ENCODE peak calls at places on chromosomes 13 and 19, in seven cellular contexts. H is A549, G is neural progenitor cell, W is fibroblast of mammary gland, X is heart right ventricle, T is AG09309, R is body of pancreas. O is an unnamed sample.

GRCh38 chr19:35908977-35909683 is 1.0 kb upstream of the TYROBP start:
- DNase-seq in H (no peak), G (no peak), W (no peak), X (peak), T (no peak), R (no peak), O (no peak)

GRCh38 chr19:50173144-50173543 is 10.1 kb upstream of the IZUMO2 start:
- DNase-seq in H (no peak), G (no peak), W (no peak), X (no peak), T (no peak), R (no peak), O (no peak)

GRCh38 chr19:46717034-46717715 is at the start of gene PRKD2:
- DNase-seq in H (peak), G (peak), W (peak), X (peak), T (peak), R (peak), O (peak)

GRCh38 chr13:50149143-50149703 is 134.0 kb downstream of the KCNRG start:
- DNase-seq in H (no peak), G (no peak), W (no peak), X (no peak), T (no peak), R (no peak), O (no peak)

GRCh38 chr19:35863018-35863417 is 5.4 kb upstream of the APLP1 start:
- DNase-seq in H (no peak), G (no peak), W (no peak), X (no peak), T (no peak), R (no peak), O (no peak)

GRCh38 chr19:19388568-19389555 is 16.6 kb upstream of the GATAD2A start:
- DNase-seq in H (no peak), G (no peak), W (no peak), X (no peak), T (no peak), R (no peak), O (no peak)

GRCh38 chr13:34030782-34031181 is 212.8 kb downstream of the RFC3 start:
- DNase-seq in H (no peak), G (no peak), W (no peak), X (no peak), T (no peak), R (no peak), O (no peak)

GRCh38 chr13:29484236-29484635 is 111.3 kb downstream of the SLC7A1 start:
- DNase-seq in H (no peak), G (peak), W (no peak), X (no peak), T (no peak), R (no peak), O (no peak)

GRCh38 chr19:19568802-19569756 is 31.0 kb downstream of the CILP2 start:
- DNase-seq in H (no peak), G (no peak), W (peak), X (no peak), T (no peak), R (no peak), O (peak)

DNA sequence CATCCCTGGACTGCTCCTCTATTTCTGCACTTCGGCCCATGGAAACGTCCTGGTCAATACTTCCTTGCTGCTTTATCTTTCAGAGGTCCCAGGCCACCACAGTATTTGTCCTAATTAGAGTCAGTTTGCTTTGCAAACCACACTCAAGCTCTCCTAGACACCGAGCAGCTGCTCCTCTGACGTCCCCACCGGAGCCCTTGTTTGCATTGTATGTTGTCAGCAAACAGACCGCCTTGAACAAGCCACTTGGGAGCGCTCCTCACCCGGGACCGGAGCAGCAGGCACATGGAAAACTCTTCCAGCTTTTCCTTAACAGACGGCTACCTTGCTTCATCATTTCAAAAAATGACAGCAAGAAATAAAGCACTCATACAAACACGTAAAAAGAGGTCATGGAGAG is 51.5 kb upstream of the GTF3A start:
- DNase-seq in H (peak), G (peak), W (no peak), X (no peak), T (no peak), R (peak), O (no peak)
- TF ChIP-seq CTCF in H (no peak), G (peak), W (no peak), X (no peak), T (no peak), R (peak), O (no peak)

GRCh38 chr13:26037302-26037701 is 14.5 kb downstream of the SHISA2 start:
- DNase-seq in H (peak), G (peak), W (no peak), X (no peak), T (no peak), R (no peak), O (no peak)
- TF ChIP-seq CTCF in H (peak), G (peak), W (peak), X (peak), T (peak), R (no peak), O (peak)

GRCh38 chr13:69324109-69324886 is 783.3 kb upstream of the ATXN8OS start:
- DNase-seq in H (peak), G (peak), W (peak), X (no peak), T (no peak), R (no peak), O (peak)
- TF ChIP-seq CTCF in H (peak), G (peak), W (no peak), X (no peak), T (no peak), R (no peak), O (peak)

DNA sequence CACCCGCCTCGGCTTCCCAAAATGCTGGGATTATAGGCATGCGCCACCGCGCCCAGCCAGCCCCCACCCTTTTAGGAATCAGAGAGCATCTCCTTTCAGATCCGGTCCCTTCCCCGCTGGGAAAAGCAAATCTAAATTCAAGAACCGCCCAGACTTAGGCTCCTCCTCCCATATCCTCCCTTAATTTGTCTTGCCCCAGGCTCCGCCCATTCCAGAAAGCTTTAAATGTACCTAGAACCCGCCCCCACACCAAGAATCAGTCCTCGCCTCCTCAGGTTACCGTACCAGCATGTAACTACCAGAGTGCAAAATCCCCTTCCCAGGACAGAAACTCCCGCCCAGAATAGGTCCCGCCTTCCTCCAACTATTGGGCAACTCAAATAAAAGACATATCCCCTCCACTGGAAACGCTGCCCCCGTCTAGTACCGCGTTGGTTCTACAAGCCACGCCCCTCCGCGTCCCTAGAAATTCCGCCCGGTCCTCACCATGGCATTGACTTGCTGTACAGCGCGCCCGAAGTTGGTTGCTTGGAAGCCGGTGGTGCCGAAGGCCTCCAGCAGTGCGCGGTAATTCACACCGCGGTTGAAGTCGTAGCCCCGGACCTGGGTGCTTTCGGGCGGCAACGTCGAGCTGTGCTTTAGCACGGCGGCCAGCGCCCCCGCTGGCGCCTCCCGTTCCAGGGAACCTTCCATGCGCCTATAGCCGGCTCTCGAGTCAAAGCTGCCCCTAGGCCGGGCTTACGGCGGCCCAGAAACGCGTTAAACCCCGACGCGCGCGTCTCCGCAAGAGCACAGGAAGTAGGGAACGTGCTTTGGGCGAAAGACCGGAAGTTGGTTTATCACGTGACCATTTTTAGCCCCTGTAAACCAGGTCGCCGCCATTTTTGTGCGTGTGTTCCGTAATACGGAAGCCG is at the start of gene DHPS:
- DNase-seq in H (peak), G (peak), W (peak), X (peak), T (peak), R (peak), O (peak)
- TF ChIP-seq CTCF in H (no peak), G (peak), W (no peak), X (no peak), T (no peak), R (no peak), O (no peak)

GRCh38 chr19:1473056-1473400 is 6.0 kb downstream of the C19orf25 start:
- DNase-seq in H (no peak), G (no peak), W (no peak), X (no peak), T (no peak), R (no peak), O (no peak)

GRCh38 chr19:1472227-1473055 is 6.6 kb downstream of the C19orf25 start:
- DNase-seq in H (no peak), G (no peak), W (no peak), X (no peak), T (no peak), R (no peak), O (no peak)

GRCh38 chr19:1470864-1471513 is 8.0 kb downstream of the C19orf25 start:
- DNase-seq in H (no peak), G (peak), W (no peak), X (no peak), T (no peak), R (no peak), O (no peak)

GRCh38 chr19:1469936-1470863 is 8.8 kb downstream of the C19orf25 start:
- DNase-seq in H (no peak), G (peak), W (no peak), X (peak), T (no peak), R (no peak), O (no peak)

DNA sequence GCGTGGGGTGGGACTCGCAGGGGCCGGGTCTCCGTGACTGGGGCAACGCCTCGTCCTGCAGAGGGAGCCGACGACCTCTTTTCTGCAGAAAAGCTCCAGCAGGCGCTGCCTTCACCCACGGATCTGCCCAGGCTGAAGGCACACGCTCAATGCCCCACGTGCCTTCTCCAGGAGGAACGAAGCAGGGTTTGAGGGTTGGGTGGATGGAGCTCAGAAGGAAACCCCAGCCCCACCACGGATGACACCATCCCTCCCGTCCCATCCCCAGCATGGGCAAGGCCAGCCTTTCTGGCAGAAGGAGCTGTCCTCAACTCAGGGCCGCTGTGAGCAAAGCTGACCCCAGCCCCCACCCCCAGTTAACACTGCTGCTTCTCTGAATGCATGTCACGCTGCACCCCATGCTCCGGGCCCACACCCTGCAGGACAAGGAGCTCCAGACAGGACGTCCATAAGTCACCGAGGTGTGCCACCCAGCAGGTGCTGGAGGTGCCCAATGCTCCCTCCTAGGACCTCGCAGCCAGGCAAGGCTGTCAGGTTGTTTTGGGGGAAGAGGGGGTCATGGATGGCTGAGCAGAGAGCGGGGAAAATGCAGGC is 7.4 kb downstream of the C19orf25 start:
- DNase-seq in H (no peak), G (peak), W (no peak), X (no peak), T (no peak), R (no peak), O (no peak)
- TF ChIP-seq CTCF in H (no peak), G (peak), W (peak), X (no peak), T (peak), R (no peak), O (no peak)

GRCh38 chr19:38709671-38710415 is 34.4 kb downstream of the CAPN12 start:
- DNase-seq in H (no peak), G (no peak), W (no peak), X (no peak), T (no peak), R (no peak), O (no peak)
- TF ChIP-seq CTCF in H (no peak), G (no peak), W (no peak), X (no peak), T (no peak), R (no peak), O (no peak)

O was measured in astrocyte.